ENCODE peak calls at places on chromosomes 11 and 22, in four cellular contexts. R is uterus; E is progenitor cell of endocrine pancreas; U is CD4-positive, alpha-beta T cell. Q is an unnamed sample.

GRCh38 chr22:19868333-19868732 is 13.7 kb upstream of the GNB1L start:
- DNase-seq in R (no peak), E (no peak), U (no peak), Q (no peak)

GRCh38 chr11:62664405-62665074 is 470 bp downstream of the C11orf98 start:
- DNase-seq in R (peak; percentile 38), E (no peak), U (peak; percentile 33), Q (no peak)

GRCh38 chr11:62516736-62517371 is 29.8 kb downstream of the AHNAK start:
- DNase-seq in R (no peak), U (no peak), E (no peak), Q (no peak)

GRCh38 chr22:39739338-39740027 is 154.1 kb downstream of the ENTHD1 start:
- DNase-seq in U (no peak), R (no peak), E (no peak), Q (no peak)

GRCh38 chr11:75195164-75195962 is 44.5 kb downstream of the SLCO2B1 start:
- DNase-seq in R (peak; percentile 37), U (no peak), E (no peak), Q (no peak)

GRCh38 chr22:36365020-36365411 is 22.8 kb downstream of the MYH9 start:
- DNase-seq in U (peak; percentile 85), R (peak; percentile 89), E (no peak), Q (no peak)

GRCh38 chr11:2769779-2770555 is 70.2 kb upstream of the KCNQ1OT1 start:
- DNase-seq in E (no peak), U (no peak), R (no peak), Q (no peak)

GRCh38 chr11:34027516-34028406 is 23.8 kb upstream of the CAPRIN1 start:
- DNase-seq in R (no peak), E (no peak), U (no peak), Q (no peak)

GRCh38 chr22:32612834-32613233 is 138.2 kb downstream of the FBXO7 start:
- DNase-seq in E (no peak), U (no peak), R (no peak), Q (no peak)

GRCh38 chr11:60970369-60970774 is 1.1 kb upstream of the CD6 start:
- DNase-seq in E (peak; percentile 27), R (no peak), U (peak; percentile 77), Q (no peak)

GRCh38 chr22:36577019-36577418 is 48.1 kb upstream of the EIF3D start:
- DNase-seq in R (no peak), U (no peak), E (no peak), Q (no peak)

GRCh38 chr22:50183141-50183971 is 2.4 kb upstream of the TRABD start:
- DNase-seq in U (no peak), R (no peak), E (no peak), Q (no peak)

GRCh38 chr11:25423436-25424184 is 908.3 kb upstream of the ANO3 start:
- DNase-seq in E (no peak), R (peak; percentile 13), U (no peak), Q (no peak)

GRCh38 chr11:8531312-8531711 is 62.7 kb downstream of the STK33 start:
- DNase-seq in U (no peak), E (no peak), R (no peak), Q (peak; percentile 26)

GRCh38 chr11:8527939-8528338 is 66.1 kb downstream of the STK33 start:
- DNase-seq in R (no peak), E (no peak), U (no peak), Q (no peak)

GRCh38 chr11:8531982-8532381 is 62.0 kb downstream of the STK33 start:
- DNase-seq in E (no peak), R (no peak), U (no peak), Q (no peak)

GRCh38 chr11:8532475-8532874 is 61.6 kb downstream of the STK33 start:
- DNase-seq in U (no peak), E (no peak), R (no peak), Q (no peak)

GRCh38 chr11:8533332-8533731 is 60.7 kb downstream of the STK33 start:
- DNase-seq in R (no peak), U (no peak), E (no peak), Q (no peak)
- TF ChIP-seq CTCF in R (no peak), U (no peak), E (no peak), Q (no peak)

DNA sequence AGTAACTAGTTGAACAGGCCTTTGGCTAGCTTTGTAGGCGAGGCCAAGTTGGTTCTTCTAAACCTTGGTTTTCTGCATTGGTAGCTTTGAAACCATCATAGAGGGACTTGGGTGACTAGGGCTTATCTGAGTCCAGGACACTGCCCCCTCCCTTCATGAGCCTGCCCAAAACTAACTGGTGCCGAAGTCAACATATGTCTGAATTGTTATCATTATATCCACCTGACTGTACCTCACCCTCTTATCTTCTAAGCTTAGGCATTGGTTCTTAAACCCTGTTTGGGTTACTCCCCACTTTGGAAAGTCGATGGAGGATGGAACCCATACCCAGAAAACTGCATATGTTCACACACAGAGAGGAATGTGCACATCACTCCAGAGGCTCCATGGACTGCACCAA is 7.6 kb upstream of the MAPK8IP1 start:
- DNase-seq in U (no peak), R (no peak), E (no peak), Q (no peak)
- TF ChIP-seq CTCF in U (no peak), R (no peak), E (no peak), Q (no peak)

GRCh38 chr22:17007257-17007656 is 765 bp downstream of the GAB4 start:
- DNase-seq in E (no peak), R (no peak), U (no peak), Q (no peak)

GRCh38 chr22:17013396-17014100 is 5.5 kb upstream of the GAB4 start:
- DNase-seq in U (no peak), R (no peak), E (no peak), Q (no peak)

GRCh38 chr22:17012267-17012666 is 4.2 kb upstream of the GAB4 start:
- DNase-seq in E (no peak), U (no peak), R (no peak), Q (no peak)

GRCh38 chr22:17007852-17008731 is at the start of gene GAB4:
- DNase-seq in R (no peak), U (no peak), E (no peak), Q (no peak)

DNA sequence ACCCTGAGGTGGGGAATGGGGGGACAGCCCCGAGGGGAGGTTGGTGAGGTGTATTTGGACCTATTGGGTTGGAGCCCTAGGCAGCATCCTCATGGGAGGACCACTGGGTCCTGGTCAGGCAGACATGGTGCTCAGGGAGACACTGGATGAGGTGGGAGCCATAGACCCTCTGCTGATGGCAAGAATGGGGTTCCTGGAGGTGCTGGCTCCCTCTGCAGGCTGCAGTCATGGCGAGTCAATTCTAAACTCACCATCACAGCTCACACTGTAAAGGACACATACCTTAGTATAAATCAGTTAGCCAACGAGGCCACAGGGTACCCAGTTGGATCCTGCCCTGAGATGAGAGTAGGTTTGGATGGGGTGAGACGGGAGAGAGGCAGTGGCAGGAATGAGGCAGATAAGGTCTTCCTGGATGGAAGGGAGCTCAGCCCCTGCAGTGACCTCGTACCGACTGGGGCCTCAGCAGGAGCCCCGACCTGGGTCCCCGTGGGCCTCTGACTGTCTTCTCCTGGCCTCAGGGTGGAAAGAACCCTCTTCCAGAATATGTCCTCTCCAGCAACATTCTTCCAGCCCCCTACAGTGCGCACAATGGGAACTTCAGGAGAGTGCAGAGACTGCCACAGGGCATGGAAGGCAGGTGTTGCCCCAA is 1.7 kb upstream of the GAB4 start:
- DNase-seq in E (no peak), R (no peak), U (no peak), Q (no peak)
- TF ChIP-seq CTCF in E (no peak), R (no peak), U (no peak), Q (no peak)

DNA sequence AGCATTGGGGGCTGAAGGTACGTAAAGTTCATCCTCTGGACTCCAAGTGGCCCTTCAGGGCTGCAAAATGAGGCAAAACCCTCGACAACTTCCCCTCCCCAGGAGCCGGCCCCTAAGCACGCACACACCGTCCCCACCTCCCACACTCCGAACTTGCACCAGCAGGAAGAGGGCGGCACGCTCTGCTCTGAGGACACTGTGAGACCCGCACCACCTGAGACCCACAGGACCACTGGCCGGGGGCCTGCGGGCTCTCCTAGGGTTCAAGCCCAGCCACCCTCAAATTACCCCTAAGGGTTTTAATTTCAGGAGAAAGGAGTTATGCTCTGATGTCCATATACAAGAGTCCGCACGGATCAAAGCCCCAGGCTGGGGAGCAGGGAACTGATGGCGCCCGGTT is 49.7 kb upstream of the BID start:
- DNase-seq in U (no peak), R (no peak), E (no peak), Q (no peak)
- TF ChIP-seq CTCF in U (no peak), R (no peak), E (no peak), Q (no peak)

GRCh38 chr22:38223289-38223960 is 21.6 kb downstream of the MAFF start:
- DNase-seq in E (no peak), U (no peak), R (no peak), Q (no peak)
- TF ChIP-seq CTCF in E (no peak), U (no peak), R (no peak), Q (no peak)

DNA sequence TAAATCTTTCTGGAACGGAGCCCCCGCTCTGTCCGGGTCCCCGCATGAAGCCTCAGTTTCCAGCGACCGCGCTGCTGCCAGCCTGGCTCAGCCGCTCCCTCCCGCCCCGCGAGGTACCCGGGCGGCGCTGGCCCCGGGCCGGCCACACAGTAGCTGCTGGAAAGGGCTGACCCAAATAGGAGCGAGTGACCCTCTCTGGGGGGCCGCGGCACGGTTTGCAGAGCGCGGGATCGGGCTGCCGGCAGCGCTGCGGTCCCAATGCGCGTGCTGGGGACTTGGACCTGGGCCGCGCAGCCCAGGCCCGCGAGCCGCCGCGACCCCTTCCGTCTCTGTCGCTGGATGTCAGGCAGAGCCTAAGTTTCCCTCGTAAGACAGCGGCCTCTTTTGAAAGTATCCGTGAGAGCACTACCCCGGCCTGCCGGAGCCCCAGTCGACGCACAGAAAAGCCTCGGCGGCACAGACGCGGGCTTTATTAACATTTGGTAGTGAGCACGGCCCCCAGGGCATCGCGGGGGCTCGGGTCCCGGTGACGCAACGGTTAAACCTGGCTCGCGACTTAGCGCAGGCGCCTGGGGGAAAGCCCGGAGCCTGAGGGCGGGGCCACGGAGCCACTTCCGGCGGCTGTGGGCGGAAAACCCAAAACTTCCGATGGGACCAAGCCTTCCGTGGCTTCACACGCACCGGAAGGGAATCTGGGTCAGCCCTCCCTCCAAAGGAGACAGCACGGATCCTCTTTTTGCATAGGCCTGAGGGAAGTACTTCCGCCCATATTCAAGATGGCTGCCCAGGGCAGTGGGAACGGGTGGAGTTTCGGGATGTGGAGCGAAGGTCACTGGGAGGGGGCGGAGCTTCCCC is 14.9 kb downstream of the BAD start:
- DNase-seq in E (peak; percentile 91), R (peak; percentile 99), U (peak; percentile 94), Q (no peak)
- TF ChIP-seq CTCF in E (peak; percentile 19), R (no peak), U (no peak), Q (no peak)

GRCh38 chr11:69127884-69128283 is 27.9 kb upstream of the SMIM38 start:
- DNase-seq in R (no peak), U (no peak), E (no peak), Q (no peak)
- TF ChIP-seq CTCF in R (no peak), U (no peak), E (no peak), Q (no peak)

DNA sequence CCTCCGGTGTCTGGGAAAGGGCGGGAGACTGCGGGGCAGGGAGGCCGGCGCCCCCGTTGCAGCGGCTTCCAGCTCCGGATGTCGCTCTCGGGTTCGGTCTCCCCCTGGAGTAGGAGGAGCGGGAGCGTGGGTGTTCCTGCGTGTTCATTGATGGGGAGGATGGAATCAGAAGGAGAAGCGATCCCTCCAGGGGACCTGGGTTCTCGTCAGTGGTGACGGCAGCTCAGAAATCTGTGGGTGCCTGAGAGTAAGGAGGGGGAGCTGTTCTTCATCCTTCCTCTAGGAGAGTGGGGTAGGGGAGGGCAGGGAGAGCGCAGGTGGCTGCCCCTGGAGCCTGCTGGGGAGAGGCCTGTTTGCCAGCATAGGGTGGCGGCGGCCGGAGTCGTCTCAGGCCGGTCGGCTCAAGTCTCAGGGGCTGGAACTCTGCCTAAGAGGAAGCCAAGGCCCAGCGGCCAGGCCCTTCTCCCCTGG is 1.1 kb downstream of the UBASH3B start:
- DNase-seq in E (peak; percentile 22), R (no peak), U (no peak), Q (no peak)
- TF ChIP-seq CTCF in E (no peak), R (no peak), U (no peak), Q (no peak)

Q was measured in D721Med.